ENCODE peak calls at places on chromosomes 13 and 19, in eight cellular contexts. B is AG10803, K is psoas muscle, W is osteocyte, U is heart left ventricle, D is body of pancreas, R is mucosa of descending colon, Q is A673. P is an unnamed sample.

GRCh38 chr19:4803736-4804695 is 12.5 kb downstream of the FEM1A start:
- DNase-seq in D (peak; percentile 60), Q (peak; percentile 82), W (no peak), B (peak; percentile 25), R (peak; percentile 63), K (peak; percentile 84), U (peak; percentile 70), P (peak; percentile 55)

GRCh38 chr19:15251749-15252397 is 19.6 kb upstream of the EPHX3 start:
- DNase-seq in D (peak; percentile 66), R (peak; percentile 51), W (peak; percentile 94), U (peak; percentile 89), Q (peak; percentile 79), K (peak; percentile 95), B (peak; percentile 98), P (no peak)

GRCh38 chr13:114078501-114079451 is 53.6 kb downstream of the RASA3 start:
- DNase-seq in K (peak; percentile 66), R (peak; percentile 52), D (no peak), Q (no peak), B (peak; percentile 69), W (no peak), U (peak; percentile 57), P (no peak)

GRCh38 chr13:101258071-101258470 is 158.2 kb downstream of the NALCN start:
- DNase-seq in W (no peak), D (no peak), K (peak; percentile 41), U (no peak), R (no peak), Q (peak; percentile 97), B (peak; percentile 82), P (no peak)

GRCh38 chr13:76991432-76991795 is 467 bp upstream of the CLN5 start:
- DNase-seq in D (peak; percentile 25), B (no peak), W (no peak), U (peak; percentile 44), Q (no peak), K (peak; percentile 67), R (peak; percentile 57), P (no peak)

GRCh38 chr19:45104658-45105384 is 11.8 kb downstream of the PPP1R37 start:
- DNase-seq in U (no peak), K (no peak), D (no peak), W (no peak), Q (no peak), R (no peak), B (no peak), P (no peak)

GRCh38 chr13:47794963-47795362 is 206.1 kb downstream of the SUCLA2 start:
- DNase-seq in U (no peak), R (no peak), D (no peak), B (peak; percentile 6), Q (peak; percentile 37), W (no peak), K (no peak), P (no peak)

GRCh38 chr13:99384468-99384867 is 77.3 kb upstream of the GPR183 start:
- DNase-seq in U (no peak), R (no peak), B (no peak), W (peak; percentile 67), D (no peak), Q (no peak), K (no peak), P (no peak)

GRCh38 chr13:113305208-113305607 is 8.2 kb downstream of the LAMP1 start:
- DNase-seq in D (no peak), K (peak; percentile 56), W (no peak), B (peak; percentile 70), Q (no peak), R (no peak), U (no peak), P (no peak)

GRCh38 chr19:8240274-8241229 is 31.4 kb downstream of the CERS4 start:
- DNase-seq in R (peak; percentile 74), D (peak; percentile 98), B (peak; percentile 81), K (peak; percentile 82), W (peak; percentile 90), Q (no peak), U (peak; percentile 92), P (peak; percentile 34)

GRCh38 chr13:33340631-33341030 is 55.1 kb upstream of the STARD13 start:
- DNase-seq in R (no peak), U (no peak), B (peak; percentile 60), Q (no peak), W (no peak), K (no peak), D (no peak), P (no peak)

GRCh38 chr19:47330466-47330869 is 1.5 kb upstream of the C5AR2 start:
- DNase-seq in K (no peak), W (no peak), D (no peak), B (no peak), Q (no peak), R (peak; percentile 21), U (no peak), P (no peak)

GRCh38 chr13:66558511-66558910 is 671.6 kb downstream of the PCDH9 start:
- DNase-seq in D (no peak), W (no peak), K (no peak), U (no peak), R (no peak), Q (no peak), B (no peak), P (no peak)

GRCh38 chr13:43374621-43375020 is 351.2 kb downstream of the DNAJC15 start:
- DNase-seq in R (no peak), D (no peak), K (no peak), B (peak; percentile 90), W (no peak), Q (peak; percentile 58), U (no peak), P (no peak)

GRCh38 chr19:45418812-45419211 is 4.9 kb downstream of the ERCC1 start:
- DNase-seq in W (no peak), B (no peak), D (no peak), K (no peak), Q (no peak), R (no peak), U (no peak), P (no peak)

GRCh38 chr13:35961002-35961401 is 170.2 kb downstream of the DCLK1 start:
- DNase-seq in K (no peak), B (no peak), W (no peak), R (no peak), Q (no peak), U (no peak), D (no peak), P (no peak)

GRCh38 chr19:15129856-15130580 is 22.8 kb downstream of the SYDE1 start:
- DNase-seq in K (no peak), R (no peak), B (no peak), Q (no peak), W (no peak), U (no peak), D (peak; percentile 53), P (no peak)

GRCh38 chr19:47615230-47615629 is 6.3 kb downstream of the BICRA start:
- DNase-seq in W (no peak), D (no peak), U (no peak), R (no peak), B (no peak), K (no peak), Q (no peak), P (no peak)

GRCh38 chr19:2495130-2495641 is 19.3 kb downstream of the GADD45B start:
- DNase-seq in W (peak; percentile 95), U (peak; percentile 94), D (peak; percentile 94), R (peak; percentile 92), B (peak; percentile 76), Q (no peak), K (peak; percentile 93), P (no peak)

DNA sequence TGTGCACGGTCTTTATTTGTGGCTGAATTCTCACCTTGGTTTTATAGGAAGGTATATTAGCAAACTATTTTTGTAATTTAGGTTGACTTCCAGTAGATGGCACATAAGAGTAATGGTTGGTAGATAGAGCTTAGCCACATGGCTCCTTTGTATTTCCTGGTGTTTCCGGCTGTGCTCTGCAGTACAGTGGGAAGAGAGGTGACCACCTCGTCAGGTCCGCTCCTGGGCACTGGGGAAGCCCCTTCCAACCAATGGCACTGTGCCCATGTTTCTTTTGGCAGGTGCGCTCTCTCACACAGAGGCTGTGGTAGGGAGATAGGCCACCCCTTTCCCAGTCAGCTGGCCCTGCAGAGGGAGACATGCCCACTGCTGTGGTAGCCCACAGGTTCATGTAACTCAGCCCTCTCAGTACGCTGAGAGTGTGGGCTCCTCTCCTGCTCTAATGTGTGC is 74.3 kb upstream of the ATP12A start:
- DNase-seq in W (no peak), Q (peak; percentile 45), B (peak; percentile 50), K (no peak), D (no peak), U (no peak), R (no peak), P (no peak)
- TF ChIP-seq CTCF in W (peak; percentile 26), Q (peak; percentile 40), B (peak; percentile 57), K (no peak), D (peak; percentile 43), U (no peak), R (no peak), P (no peak)

DNA sequence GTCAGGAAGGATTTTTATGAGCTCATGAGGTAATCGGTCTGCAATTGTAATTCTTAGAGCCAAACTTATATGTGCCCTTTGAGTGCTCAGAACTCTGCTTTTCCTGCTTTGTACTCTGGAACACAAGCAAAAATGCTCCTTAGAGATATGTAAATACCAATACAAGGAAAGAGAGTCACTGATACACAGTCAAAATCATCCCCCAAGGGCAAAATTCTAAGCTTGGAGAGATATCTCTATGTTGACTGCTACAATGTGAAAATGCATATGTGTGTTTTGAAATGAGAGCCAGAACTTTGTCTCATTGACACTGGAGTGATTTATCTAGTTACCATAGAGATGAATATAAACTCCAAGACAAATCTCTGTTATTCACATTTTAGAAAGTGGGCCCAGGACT is 494.8 kb upstream of the SLITRK1 start:
- DNase-seq in W (no peak), Q (no peak), U (no peak), B (no peak), K (no peak), R (no peak), D (no peak), P (no peak)
- TF ChIP-seq CTCF in W (no peak), Q (no peak), U (no peak), B (no peak), K (no peak), R (no peak), D (no peak), P (no peak)

GRCh38 chr13:109111141-109111540 is 481.7 kb downstream of the MYO16 start:
- DNase-seq in B (no peak), W (no peak), U (no peak), Q (no peak), D (no peak), K (no peak), R (no peak), P (no peak)

GRCh38 chr13:109110159-109110558 is 480.7 kb downstream of the MYO16 start:
- DNase-seq in R (no peak), K (no peak), U (no peak), W (no peak), Q (no peak), B (no peak), D (no peak), P (no peak)

GRCh38 chr13:109119886-109120285 is 490.5 kb downstream of the MYO16 start:
- DNase-seq in W (no peak), U (no peak), D (no peak), Q (no peak), B (no peak), R (no peak), K (no peak), P (no peak)

GRCh38 chr13:109113427-109113826 is 484.0 kb downstream of the MYO16 start:
- DNase-seq in U (no peak), D (no peak), R (no peak), K (no peak), B (no peak), Q (no peak), W (no peak), P (no peak)

GRCh38 chr13:109114991-109115390 is 485.6 kb downstream of the MYO16 start:
- DNase-seq in R (no peak), W (no peak), Q (no peak), K (no peak), D (no peak), B (no peak), U (no peak), P (no peak)
- TF ChIP-seq CTCF in R (no peak), W (no peak), Q (no peak), K (no peak), D (no peak), B (no peak), U (no peak), P (no peak)

GRCh38 chr13:24922390-24923304 is 158.7 kb downstream of the RNF17 start:
- DNase-seq in Q (peak; percentile 98), B (peak; percentile 96), K (peak; percentile 99), U (peak; percentile 99), R (peak; percentile 98), D (peak; percentile 95), W (peak; percentile 99), P (peak; percentile 91)
- TF ChIP-seq CTCF in Q (no peak), B (no peak), K (peak; percentile 7), U (no peak), R (peak; percentile 18), D (peak; percentile 32), W (no peak), P (no peak)

P was measured in activated B cell treated with CpG ODN at 0.5 μM for 24 hours.